ENCODE peak calls at places on chromosomes 13 and 19, in eight cellular contexts. D, F, U, T, C, O, M and A are unnamed samples.

GRCh38 chr19:40923934-40924391 is 41.9 kb upstream of the CYP2A7 start:
- DNase-seq in C (no peak), M (no peak), F (peak; percentile 39), U (peak; percentile 32), D (no peak), T (no peak), O (no peak), A (no peak)

GRCh38 chr19:32404939-32405430 is 585 bp upstream of the DPY19L3 start:
- DNase-seq in D (no peak), M (peak; percentile 57), F (peak; percentile 67), O (peak; percentile 78), C (no peak), U (peak; percentile 69), T (peak; percentile 38), A (no peak)

GRCh38 chr13:30872195-30872594 is 33.9 kb upstream of the MEDAG start:
- DNase-seq in O (no peak), U (no peak), D (no peak), T (no peak), M (no peak), C (no peak), F (no peak), A (no peak)

GRCh38 chr13:28819748-28820098 is 416 bp upstream of the MTUS2 start:
- DNase-seq in U (peak; percentile 27), O (no peak), D (no peak), M (peak; percentile 28), C (no peak), T (peak; percentile 4), F (peak; percentile 55), A (peak; percentile 82)

GRCh38 chr19:10567696-10568443 is 909 bp downstream of the CDKN2D start:
- DNase-seq in O (no peak), D (no peak), C (no peak), T (no peak), M (no peak), F (no peak), U (no peak), A (no peak)

GRCh38 chr19:46495789-46496099 is at the start of gene PNMA8B:
- DNase-seq in D (no peak), F (peak; percentile 79), U (no peak), T (peak; percentile 35), M (no peak), O (no peak), C (peak; percentile 78), A (peak; percentile 95)

GRCh38 chr19:33376423-33376822 is 2.9 kb downstream of the CEBPG start:
- DNase-seq in U (peak; percentile 86), F (peak; percentile 73), D (peak; percentile 36), O (no peak), C (no peak), T (peak; percentile 91), M (peak; percentile 91), A (no peak)

GRCh38 chr13:40102854-40103253 is 447.4 kb downstream of the COG6 start:
- DNase-seq in F (no peak), C (no peak), O (no peak), M (no peak), D (peak; percentile 10), U (peak; percentile 52), T (peak; percentile 67), A (no peak)

GRCh38 chr13:48749699-48750473 is 96.2 kb downstream of the CYSLTR2 start:
- DNase-seq in D (peak; percentile 88), M (peak; percentile 66), U (peak; percentile 62), O (no peak), T (peak; percentile 93), C (peak; percentile 46), F (peak; percentile 76), A (peak; percentile 75)

GRCh38 chr13:110524484-110525254 is 36.9 kb downstream of the RAB20 start:
- DNase-seq in D (no peak), M (peak; percentile 88), T (no peak), C (no peak), F (peak; percentile 67), O (no peak), U (peak; percentile 62), A (no peak)

GRCh38 chr13:111485491-111486250 is 165.2 kb downstream of the TEX29 start:
- DNase-seq in O (peak; percentile 31), F (no peak), U (peak; percentile 11), T (no peak), M (no peak), D (no peak), C (no peak), A (no peak)

GRCh38 chr13:40096357-40096911 is 441.0 kb downstream of the COG6 start:
- DNase-seq in C (no peak), M (no peak), D (no peak), U (no peak), F (no peak), O (no peak), T (no peak), A (no peak)

GRCh38 chr19:29943615-29944014 is 1.6 kb downstream of the URI1 start:
- DNase-seq in F (no peak), M (no peak), U (no peak), D (no peak), O (no peak), T (peak; percentile 16), C (no peak), A (no peak)
- H3K4me3 ChIP-seq in F (no peak overlapping the region), M (no peak overlapping the region), U (no peak overlapping the region), D (peak overlapping the region; percentile 95), O (peak overlapping the region; percentile 94), T (peak overlapping the region; percentile 96), C (peak overlapping the region; percentile 71), A (peak overlapping the region; percentile 83)

DNA sequence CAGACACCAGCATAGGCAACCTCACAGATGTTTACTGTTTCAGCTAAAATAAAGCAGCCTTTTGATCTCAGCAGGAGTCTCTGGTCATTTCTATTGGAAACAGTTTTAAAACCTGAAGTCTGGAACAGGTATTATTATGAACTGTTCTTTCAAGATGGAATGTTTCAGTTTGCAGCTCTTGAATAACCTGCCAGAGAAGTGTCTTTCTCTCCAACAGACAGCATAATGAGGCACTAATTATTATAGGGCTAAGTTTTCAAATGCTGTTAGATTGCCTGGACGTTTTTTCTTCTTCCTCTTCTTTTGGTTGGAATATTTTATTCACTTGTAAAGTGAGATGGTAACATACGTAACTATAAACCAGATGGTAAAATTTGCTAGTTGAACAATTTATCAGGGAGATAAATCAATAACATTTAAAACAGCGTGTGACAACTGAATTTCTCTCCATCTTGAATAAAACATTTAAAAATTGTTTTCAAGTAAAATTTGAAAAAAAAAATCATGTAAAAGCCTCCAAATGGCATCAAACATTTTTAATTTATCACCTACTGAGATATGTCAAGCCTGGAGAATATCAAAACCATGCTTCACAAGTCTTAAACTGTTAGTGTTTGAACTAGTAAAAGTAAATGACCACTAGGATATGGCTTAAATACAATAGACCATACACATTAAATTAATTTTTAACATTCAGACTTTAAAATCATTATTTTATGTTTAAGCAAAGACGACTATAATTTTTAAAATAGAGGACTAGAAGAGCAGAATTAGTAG is 282.1 kb downstream of the DCLK1 start:
- DNase-seq in U (no peak), C (no peak), M (no peak), F (no peak), T (no peak), O (no peak), D (no peak), A (no peak)
- H3K4me3 ChIP-seq in U (no peak overlapping the region), C (no peak overlapping the region), M (no peak overlapping the region), F (no peak overlapping the region), T (no peak overlapping the region), O (no peak overlapping the region), D (no peak overlapping the region), A (no peak overlapping the region)

GRCh38 chr13:20193142-20193923 is 595 bp upstream of the GJB2 start:
- DNase-seq in M (no peak), F (no peak), U (no peak), D (no peak), C (no peak), O (no peak), T (peak; percentile 12), A (no peak)

GRCh38 chr13:20195846-20196245 is 3.1 kb upstream of the GJB2 start:
- DNase-seq in F (no peak), D (no peak), C (no peak), M (no peak), T (no peak), O (no peak), U (no peak), A (no peak)

GRCh38 chr13:20192470-20193141 is at the start of gene GJB2:
- DNase-seq in D (no peak), F (no peak), M (peak; percentile 74), C (no peak), T (no peak), U (peak; percentile 48), O (no peak), A (no peak)

GRCh38 chr13:20191902-20192469 is 752 bp downstream of the GJB2 start:
- DNase-seq in D (no peak), F (peak; percentile 46), M (peak; percentile 66), C (no peak), U (peak; percentile 53), T (peak; percentile 10), O (no peak), A (no peak)

DNA sequence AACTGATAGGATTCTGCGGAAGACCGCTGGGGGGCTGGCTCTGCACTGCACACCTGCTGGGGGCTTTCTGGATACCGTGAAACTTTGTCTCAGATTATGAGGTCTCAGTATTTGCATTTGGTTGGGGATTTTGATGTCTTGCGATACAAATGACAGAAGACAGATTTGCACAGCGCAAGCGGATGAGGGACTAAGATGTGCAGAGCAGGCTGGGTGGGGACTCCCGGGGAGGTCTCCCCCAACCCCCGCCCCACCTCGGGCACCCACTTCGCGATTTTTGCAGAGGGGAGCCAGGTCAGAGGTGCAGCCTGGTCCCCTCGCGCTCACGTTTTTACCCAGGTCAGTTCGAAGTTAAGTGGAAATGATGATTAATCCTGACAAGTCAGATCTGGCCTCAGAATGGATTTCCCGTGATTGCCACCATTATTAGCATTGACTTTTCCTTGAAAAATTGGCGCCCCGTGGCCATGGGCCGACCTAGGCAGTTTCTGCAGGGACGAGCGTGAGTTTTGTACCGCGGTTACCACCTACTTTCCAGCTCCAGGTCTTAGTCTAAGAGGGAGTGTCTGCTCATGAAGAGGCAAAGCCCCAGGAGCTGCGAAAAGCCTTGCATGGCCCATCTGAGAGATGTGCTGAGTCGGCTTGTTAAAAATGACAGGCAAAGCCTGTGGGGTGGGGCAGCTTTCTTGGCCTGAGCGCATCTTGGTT is 1.3 kb upstream of the GJB2 start:
- DNase-seq in M (no peak), C (no peak), T (no peak), U (no peak), F (no peak), O (no peak), D (no peak), A (no peak)
- H3K4me3 ChIP-seq in M (no peak overlapping the region), C (no peak overlapping the region), T (no peak overlapping the region), U (no peak overlapping the region), F (no peak overlapping the region), O (peak overlapping the region; percentile 73), D (no peak overlapping the region), A (no peak overlapping the region)

DNA sequence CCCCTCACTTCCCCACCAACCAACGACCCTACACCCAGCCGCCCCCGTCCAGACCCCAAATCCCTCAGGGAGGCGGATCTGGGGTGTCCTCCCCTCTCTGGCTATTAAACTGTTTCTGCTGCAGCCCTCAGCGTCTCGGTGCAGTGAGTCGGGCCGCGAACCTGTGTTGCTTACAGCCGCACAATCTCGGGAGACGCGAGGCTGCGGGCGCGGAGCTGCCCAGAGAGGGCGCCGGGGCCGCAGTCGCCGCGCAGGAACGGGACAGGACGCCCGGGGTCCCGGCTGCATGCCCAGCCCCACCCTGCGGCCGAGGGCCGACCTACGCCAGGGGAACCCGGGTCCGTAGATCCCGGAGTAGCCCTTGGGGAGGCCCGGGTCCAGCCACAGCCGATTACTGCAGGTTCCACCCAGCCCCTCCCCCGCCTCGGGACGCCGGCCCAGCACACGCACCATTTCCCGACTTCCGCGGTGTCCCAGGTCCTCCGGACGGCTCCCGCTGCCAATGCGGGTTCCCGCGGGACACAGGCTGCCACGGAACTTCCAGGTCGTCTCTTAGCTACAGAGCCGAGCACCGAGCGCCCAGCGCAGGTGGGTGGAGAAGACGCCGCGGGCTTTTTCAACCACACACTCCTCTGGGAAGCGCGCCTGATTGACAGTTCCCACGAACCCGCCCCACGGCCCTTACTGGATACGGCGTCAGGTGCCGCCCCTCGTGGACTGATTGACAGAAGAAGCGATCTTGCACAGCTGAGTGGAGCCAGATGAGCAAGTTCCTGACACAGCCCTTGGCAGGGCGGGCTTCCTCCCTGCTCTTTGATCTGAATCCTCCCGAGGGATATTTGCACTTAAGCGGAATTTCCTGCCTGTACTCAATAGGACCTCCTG is at the start of gene ZNF799:
- DNase-seq in T (peak; percentile 95), U (peak; percentile 99), D (peak; percentile 83), C (peak; percentile 70), O (peak; percentile 99), M (peak; percentile 98), F (peak; percentile 97), A (peak; percentile 97)
- H3K4me3 ChIP-seq in T (peak within 1 kb of the TSS; percentile 79), U (peak within 1 kb of the TSS; percentile 87), D (peak within 1 kb of the TSS; percentile 54), C (peak within 1 kb of the TSS; percentile 74), O (peak within 1 kb of the TSS; percentile 81), M (peak within 1 kb of the TSS; percentile 91), F (peak within 1 kb of the TSS; percentile 50), A (peak within 1 kb of the TSS; percentile 71)